ENCODE peak calls at places on chromosomes 5 and 9, in ten cellular contexts. C, Z, K, Y, T, I, S, F, L and A are unnamed samples.

GRCh38 chr9:95528908-95529502 is 12.2 kb upstream of the PTCH1 start:
- DNase-seq in C (no peak), Z (no peak), K (no peak), Y (no peak), T (no peak), I (no peak), S (no peak), F (no peak), L (no peak), A (no peak)

GRCh38 chr5:129904667-129905466 is 602 bp downstream of the CHSY3 start:
- DNase-seq in C (no peak), Z (no peak), K (no peak), Y (peak; percentile 73), T (peak; percentile 83), I (no peak), S (peak; percentile 64), F (peak; percentile 76), L (peak; percentile 45), A (no peak)

GRCh38 chr9:135320943-135321342 is 158.6 kb upstream of the PPP1R26 start:
- DNase-seq in C (no peak), Z (no peak), K (no peak), Y (no peak), T (no peak), I (no peak), S (no peak), F (peak; percentile 40), L (no peak), A (no peak)

GRCh38 chr9:136977223-136978072 is at the start of gene PTGDS:
- DNase-seq in C (peak; percentile 66), Z (no peak), K (no peak), Y (no peak), T (no peak), I (no peak), S (no peak), F (peak; percentile 95), L (peak; percentile 40), A (no peak)

GRCh38 chr9:134130503-134131375 is 5.1 kb upstream of the WDR5 start:
- DNase-seq in C (peak; percentile 39), Z (no peak), K (no peak), Y (peak; percentile 82), T (peak; percentile 94), I (no peak), S (no peak), F (peak; percentile 85), L (peak; percentile 93), A (no peak)

GRCh38 chr5:151886741-151887261 is 37.9 kb downstream of the GLRA1 start:
- DNase-seq in C (no peak), Z (no peak), K (no peak), Y (no peak), T (no peak), I (no peak), S (no peak), F (no peak), L (no peak), A (no peak)

GRCh38 chr5:160233215-160233614 is 3.9 kb downstream of the FABP6 start:
- DNase-seq in C (no peak), Z (no peak), K (no peak), Y (no peak), T (no peak), I (no peak), S (no peak), F (no peak), L (no peak), A (no peak)

GRCh38 chr9:69898714-69899209 is 78.1 kb downstream of the CFAP95 start:
- DNase-seq in C (no peak), Z (no peak), K (no peak), Y (no peak), T (no peak), I (no peak), S (no peak), F (no peak), L (no peak), A (no peak)

GRCh38 chr9:70480405-70480980 is 66.0 kb upstream of the KLF9 start:
- DNase-seq in C (peak; percentile 86), Z (no peak), K (no peak), Y (peak; percentile 96), T (peak; percentile 86), I (peak; percentile 98), S (peak; percentile 98), F (peak; percentile 93), L (no peak), A (no peak)

GRCh38 chr5:160158087-160158486 is 38.8 kb upstream of the PWWP2A start:
- DNase-seq in C (no peak), Z (no peak), K (peak; percentile 28), Y (no peak), T (no peak), I (no peak), S (no peak), F (no peak), L (peak; percentile 54), A (no peak)

GRCh38 chr9:4269872-4270271 is 30.0 kb downstream of the GLIS3 start:
- DNase-seq in C (no peak), Z (no peak), K (no peak), Y (no peak), T (no peak), I (no peak), S (no peak), F (no peak), L (no peak), A (no peak)

GRCh38 chr5:171688696-171689495 is 96.7 kb upstream of the SMIM23 start:
- DNase-seq in C (no peak), Z (no peak), K (no peak), Y (no peak), T (no peak), I (no peak), S (no peak), F (no peak), L (no peak), A (no peak)

GRCh38 chr5:37926732-37927131 is 86.9 kb upstream of the GDNF start:
- DNase-seq in C (no peak), Z (no peak), K (no peak), Y (no peak), T (no peak), I (no peak), S (no peak), F (no peak), L (no peak), A (no peak)

GRCh38 chr9:128322342-128323191 is at the start of the genes COQ4 and TRUB2:
- DNase-seq in C (peak; percentile 93), Z (peak; percentile 95), K (peak; percentile 95), Y (peak; percentile 95), T (peak; percentile 96), I (peak; percentile 98), S (peak; percentile 97), F (peak; percentile 96), L (peak; percentile 98), A (peak; percentile 91)

GRCh38 chr5:54889826-54890225 is 95.6 kb downstream of the ESM1 start:
- DNase-seq in C (no peak), Z (no peak), K (no peak), Y (no peak), T (no peak), I (no peak), S (no peak), F (no peak), L (no peak), A (no peak)

DNA sequence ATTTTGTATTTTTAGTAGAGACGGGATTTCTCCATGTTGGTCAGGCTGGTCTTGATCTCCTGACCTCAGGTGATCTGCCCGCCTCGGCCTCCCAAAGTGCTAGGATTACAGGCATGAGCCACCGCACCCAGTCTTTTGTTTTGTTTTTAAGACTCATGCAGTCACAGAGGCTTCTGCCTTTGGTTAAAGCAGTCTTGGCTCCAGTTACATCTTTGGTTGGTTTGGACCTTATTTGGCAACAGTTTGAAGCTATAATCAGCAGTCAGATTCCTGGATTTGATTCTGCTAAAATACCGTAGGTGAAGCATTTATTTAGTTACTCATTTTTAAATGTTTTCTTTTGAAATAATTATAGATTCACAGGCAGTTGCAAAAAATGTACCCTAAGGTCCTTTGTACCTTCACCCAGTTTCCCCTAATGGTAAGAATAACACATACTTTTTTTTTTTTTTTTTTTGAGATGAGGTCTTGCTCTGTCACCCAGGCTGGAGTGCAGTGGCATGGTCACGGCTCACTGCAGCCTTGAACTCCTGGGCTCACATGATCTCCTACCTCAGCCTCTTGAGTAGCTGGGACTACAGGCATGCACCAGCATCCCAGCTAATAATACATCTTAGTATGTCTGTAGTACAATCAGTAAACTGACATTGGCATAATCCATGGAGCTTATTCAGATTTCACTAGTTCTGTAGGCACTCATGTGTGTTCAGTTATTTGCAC is 15.7 kb downstream of the USP20 start:
- DNase-seq in C (no peak), Z (no peak), K (no peak), Y (no peak), T (no peak), I (no peak), S (no peak), F (no peak), L (no peak), A (no peak)
- H3K27ac ChIP-seq in C (no peak overlapping the region), Z (no peak overlapping the region), K (no peak overlapping the region), Y (peak overlapping the region; percentile 70), T (no peak overlapping the region), I (peak overlapping the region; percentile 87), S (peak overlapping the region; percentile 60), F (no peak overlapping the region), L (no peak overlapping the region), A (no peak overlapping the region)

GRCh38 chr9:121662359-121662758 is 10.9 kb downstream of the DAB2IP start:
- DNase-seq in C (no peak), Z (no peak), K (no peak), Y (no peak), T (no peak), I (no peak), S (no peak), F (no peak), L (no peak), A (no peak)
- H3K27ac ChIP-seq in C (no peak overlapping the region), Z (no peak overlapping the region), K (no peak overlapping the region), Y (no peak overlapping the region), T (no peak overlapping the region), I (no peak overlapping the region), S (no peak overlapping the region), F (peak overlapping the region; percentile 70), L (no peak overlapping the region), A (no peak overlapping the region)

GRCh38 chr5:83721878-83722779 is 1.5 kb upstream of the HAPLN1 start:
- DNase-seq in C (peak; percentile 33), Z (no peak), K (no peak), Y (peak; percentile 84), T (peak; percentile 75), I (no peak), S (peak; percentile 76), F (peak; percentile 81), L (peak; percentile 85), A (peak; percentile 22)
- H3K27ac ChIP-seq in C (peak overlapping the region; percentile 5), Z (no peak overlapping the region), K (no peak overlapping the region), Y (peak overlapping the region; percentile 76), T (no peak overlapping the region), I (peak overlapping the region; percentile 48), S (peak overlapping the region; percentile 44), F (no peak overlapping the region), L (peak overlapping the region; percentile 41), A (no peak overlapping the region)

DNA sequence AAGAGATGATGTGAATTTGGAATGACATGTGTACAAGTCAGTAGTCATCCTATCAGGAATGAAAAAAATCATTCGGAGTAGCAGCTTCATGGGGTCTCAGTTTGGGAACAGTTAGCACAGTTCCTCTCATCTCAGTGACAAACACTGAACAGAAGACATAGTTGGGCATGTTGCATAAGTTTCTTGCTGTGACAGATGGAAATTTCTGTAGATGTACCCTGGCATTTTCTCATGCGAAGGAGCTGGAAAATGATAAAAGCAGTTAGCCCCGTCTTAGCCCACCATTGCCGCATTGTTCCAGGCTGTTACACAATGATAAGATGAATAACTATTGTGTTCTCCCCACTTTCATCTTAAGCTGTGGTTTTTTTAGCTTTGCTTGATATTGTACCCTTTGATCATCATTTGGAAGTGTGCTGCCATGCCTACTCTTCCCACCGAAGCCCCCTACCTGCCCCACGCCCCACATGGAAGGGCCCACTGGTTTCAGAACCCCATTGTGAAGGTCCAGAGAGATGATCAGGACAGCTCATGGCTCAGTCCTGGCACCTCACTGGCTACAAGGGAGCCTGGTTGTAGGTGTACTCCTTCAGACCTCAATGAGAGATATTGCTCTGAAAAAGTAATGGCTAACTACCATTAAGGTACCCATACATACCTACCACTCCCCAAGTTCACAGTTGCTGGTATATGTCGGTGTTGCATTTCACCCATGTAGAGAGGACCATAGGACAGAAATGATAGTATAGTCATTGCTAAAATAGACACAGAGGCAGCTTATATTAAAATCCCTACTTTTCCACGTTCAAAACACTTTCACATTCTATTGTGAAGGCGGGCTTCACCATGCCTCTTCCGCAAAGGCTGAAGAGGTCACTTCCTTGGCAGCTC is 38.8 kb downstream of the SFXN1 start:
- DNase-seq in C (no peak), Z (no peak), K (no peak), Y (no peak), T (no peak), I (no peak), S (no peak), F (no peak), L (no peak), A (no peak)
- H3K27ac ChIP-seq in C (no peak overlapping the region), Z (no peak overlapping the region), K (no peak overlapping the region), Y (no peak overlapping the region), T (no peak overlapping the region), I (no peak overlapping the region), S (no peak overlapping the region), F (no peak overlapping the region), L (no peak overlapping the region), A (peak overlapping the region; percentile 22)